ENCODE peak calls at places on chromosomes 6 and 20, in four cellular contexts. One of them, this sample, is unnamed.

GRCh38 chr20:48676125-48676524 is 151.7 kb downstream of the PREX1 start:
- DNase-seq in AG08396: no peak
- DNase-seq in stimulated activated CD4-positive, alpha-beta T cell treated with anti-CD3 and anti-CD28 coated beads, Interleukin-15, amount 100 ng/mL, for 1 hour: no peak
- DNase-seq in mesendoderm: no peak
- DNase-seq in this sample: no peak

GRCh38 chr6:113854531-113855499 is 2.3 kb upstream of the MARCKS start:
- DNase-seq in AG08396: peak
- DNase-seq in mesendoderm: peak
- DNase-seq in stimulated activated CD4-positive, alpha-beta T cell treated with anti-CD3 and anti-CD28 coated beads, Interleukin-15, amount 100 ng/mL, for 1 hour: no peak
- DNase-seq in this sample: peak

GRCh38 chr6:169158182-169158573 is 95.5 kb downstream of the THBS2 start:
- DNase-seq in mesendoderm: no peak
- DNase-seq in stimulated activated CD4-positive, alpha-beta T cell treated with anti-CD3 and anti-CD28 coated beads, Interleukin-15, amount 100 ng/mL, for 1 hour: no peak
- DNase-seq in AG08396: peak
- DNase-seq in this sample: peak

GRCh38 chr6:168541307-168541706 is 100.3 kb downstream of the SMOC2 start:
- DNase-seq in mesendoderm: no peak
- DNase-seq in AG08396: no peak
- DNase-seq in stimulated activated CD4-positive, alpha-beta T cell treated with anti-CD3 and anti-CD28 coated beads, Interleukin-15, amount 100 ng/mL, for 1 hour: no peak
- DNase-seq in this sample: peak

GRCh38 chr20:7790189-7790588 is 150.1 kb downstream of the HAO1 start:
- DNase-seq in stimulated activated CD4-positive, alpha-beta T cell treated with anti-CD3 and anti-CD28 coated beads, Interleukin-15, amount 100 ng/mL, for 1 hour: no peak
- DNase-seq in mesendoderm: no peak
- DNase-seq in AG08396: peak
- DNase-seq in this sample: no peak

GRCh38 chr20:35917077-35917476 is 37.2 kb downstream of the SCAND1 start:
- DNase-seq in mesendoderm: no peak
- DNase-seq in stimulated activated CD4-positive, alpha-beta T cell treated with anti-CD3 and anti-CD28 coated beads, Interleukin-15, amount 100 ng/mL, for 1 hour: no peak
- DNase-seq in AG08396: no peak
- DNase-seq in this sample: no peak

GRCh38 chr6:135996668-135997067 is 145.2 kb downstream of the PDE7B start:
- DNase-seq in stimulated activated CD4-positive, alpha-beta T cell treated with anti-CD3 and anti-CD28 coated beads, Interleukin-15, amount 100 ng/mL, for 1 hour: no peak
- DNase-seq in mesendoderm: no peak
- DNase-seq in AG08396: no peak
- DNase-seq in this sample: no peak

GRCh38 chr6:33731751-33732282 is 14.9 kb downstream of the IP6K3 start:
- DNase-seq in stimulated activated CD4-positive, alpha-beta T cell treated with anti-CD3 and anti-CD28 coated beads, Interleukin-15, amount 100 ng/mL, for 1 hour: no peak
- DNase-seq in mesendoderm: no peak
- DNase-seq in AG08396: no peak
- DNase-seq in this sample: no peak

GRCh38 chr20:22430746-22431168 is 153.6 kb downstream of the FOXA2 start:
- DNase-seq in AG08396: no peak
- DNase-seq in stimulated activated CD4-positive, alpha-beta T cell treated with anti-CD3 and anti-CD28 coated beads, Interleukin-15, amount 100 ng/mL, for 1 hour: no peak
- DNase-seq in mesendoderm: no peak
- DNase-seq in this sample: no peak

GRCh38 chr6:96276326-96276725 is 245.3 kb upstream of the UFL1 start:
- DNase-seq in AG08396: no peak
- DNase-seq in stimulated activated CD4-positive, alpha-beta T cell treated with anti-CD3 and anti-CD28 coated beads, Interleukin-15, amount 100 ng/mL, for 1 hour: no peak
- DNase-seq in mesendoderm: no peak
- DNase-seq in this sample: no peak

GRCh38 chr6:168190646-168191443 is 111.8 kb upstream of the FRMD1 start:
- DNase-seq in mesendoderm: no peak
- DNase-seq in stimulated activated CD4-positive, alpha-beta T cell treated with anti-CD3 and anti-CD28 coated beads, Interleukin-15, amount 100 ng/mL, for 1 hour: no peak
- DNase-seq in AG08396: no peak
- DNase-seq in this sample: peak

GRCh38 chr20:19816386-19816785 is 58.3 kb downstream of the RIN2 start:
- DNase-seq in mesendoderm: no peak
- DNase-seq in stimulated activated CD4-positive, alpha-beta T cell treated with anti-CD3 and anti-CD28 coated beads, Interleukin-15, amount 100 ng/mL, for 1 hour: no peak
- DNase-seq in AG08396: no peak
- DNase-seq in this sample: no peak

GRCh38 chr6:87155920-87156600 is 695 bp downstream of the ZNF292 start:
- DNase-seq in AG08396: peak
- DNase-seq in mesendoderm: peak
- DNase-seq in stimulated activated CD4-positive, alpha-beta T cell treated with anti-CD3 and anti-CD28 coated beads, Interleukin-15, amount 100 ng/mL, for 1 hour: peak
- DNase-seq in this sample: peak

GRCh38 chr6:41577356-41577864 is 31.2 kb downstream of the FOXP4 start:
- DNase-seq in AG08396: no peak
- DNase-seq in mesendoderm: no peak
- DNase-seq in stimulated activated CD4-positive, alpha-beta T cell treated with anti-CD3 and anti-CD28 coated beads, Interleukin-15, amount 100 ng/mL, for 1 hour: no peak
- DNase-seq in this sample: no peak

GRCh38 chr6:153839992-153840603 is 198.9 kb upstream of the OPRM1 start:
- DNase-seq in AG08396: no peak
- DNase-seq in mesendoderm: no peak
- DNase-seq in stimulated activated CD4-positive, alpha-beta T cell treated with anti-CD3 and anti-CD28 coated beads, Interleukin-15, amount 100 ng/mL, for 1 hour: no peak
- DNase-seq in this sample: no peak

GRCh38 chr20:49276895-49277785 is 717 bp downstream of the ZNFX1 start:
- DNase-seq in AG08396: no peak
- DNase-seq in mesendoderm: peak
- DNase-seq in stimulated activated CD4-positive, alpha-beta T cell treated with anti-CD3 and anti-CD28 coated beads, Interleukin-15, amount 100 ng/mL, for 1 hour: no peak
- DNase-seq in this sample: peak

GRCh38 chr6:2661651-2662050 is 89.1 kb downstream of the MYLK4 start:
- DNase-seq in AG08396: no peak
- DNase-seq in stimulated activated CD4-positive, alpha-beta T cell treated with anti-CD3 and anti-CD28 coated beads, Interleukin-15, amount 100 ng/mL, for 1 hour: no peak
- DNase-seq in mesendoderm: no peak
- DNase-seq in this sample: no peak

GRCh38 chr20:52747736-52748135 is 224.4 kb upstream of the TSHZ2 start:
- DNase-seq in stimulated activated CD4-positive, alpha-beta T cell treated with anti-CD3 and anti-CD28 coated beads, Interleukin-15, amount 100 ng/mL, for 1 hour: no peak
- DNase-seq in mesendoderm: peak
- DNase-seq in AG08396: no peak
- DNase-seq in this sample: peak

GRCh38 chr6:38221236-38221635 is 401.7 kb downstream of the ZFAND3 start:
- DNase-seq in stimulated activated CD4-positive, alpha-beta T cell treated with anti-CD3 and anti-CD28 coated beads, Interleukin-15, amount 100 ng/mL, for 1 hour: no peak
- DNase-seq in AG08396: no peak
- DNase-seq in mesendoderm: no peak
- DNase-seq in this sample: no peak

GRCh38 chr6:9634776-9635175 is 780.1 kb downstream of the TFAP2A start:
- DNase-seq in stimulated activated CD4-positive, alpha-beta T cell treated with anti-CD3 and anti-CD28 coated beads, Interleukin-15, amount 100 ng/mL, for 1 hour: no peak
- DNase-seq in AG08396: no peak
- DNase-seq in mesendoderm: no peak
- DNase-seq in this sample: no peak

GRCh38 chr6:144659202-144659731 is 374.1 kb downstream of the UTRN start:
- DNase-seq in mesendoderm: peak
- DNase-seq in stimulated activated CD4-positive, alpha-beta T cell treated with anti-CD3 and anti-CD28 coated beads, Interleukin-15, amount 100 ng/mL, for 1 hour: no peak
- DNase-seq in AG08396: no peak
- DNase-seq in this sample: peak

GRCh38 chr6:81237226-81237625 is 515.3 kb downstream of the TENT5A start:
- DNase-seq in stimulated activated CD4-positive, alpha-beta T cell treated with anti-CD3 and anti-CD28 coated beads, Interleukin-15, amount 100 ng/mL, for 1 hour: no peak
- DNase-seq in AG08396: no peak
- DNase-seq in mesendoderm: no peak
- DNase-seq in this sample: no peak

GRCh38 chr6:7628479-7628878 is 38.5 kb downstream of the SNRNP48 start:
- DNase-seq in AG08396: no peak
- DNase-seq in stimulated activated CD4-positive, alpha-beta T cell treated with anti-CD3 and anti-CD28 coated beads, Interleukin-15, amount 100 ng/mL, for 1 hour: no peak
- DNase-seq in mesendoderm: no peak
- DNase-seq in this sample: no peak

GRCh38 chr20:23507346-23507745 is 16.4 kb downstream of the CST8 start:
- DNase-seq in AG08396: no peak
- DNase-seq in mesendoderm: peak
- DNase-seq in stimulated activated CD4-positive, alpha-beta T cell treated with anti-CD3 and anti-CD28 coated beads, Interleukin-15, amount 100 ng/mL, for 1 hour: no peak
- DNase-seq in this sample: peak

GRCh38 chr6:13400772-13401171 is 72.4 kb upstream of the TBC1D7 start:
- DNase-seq in mesendoderm: no peak
- DNase-seq in stimulated activated CD4-positive, alpha-beta T cell treated with anti-CD3 and anti-CD28 coated beads, Interleukin-15, amount 100 ng/mL, for 1 hour: no peak
- DNase-seq in AG08396: no peak
- DNase-seq in this sample: no peak

GRCh38 chr6:45448417-45449389 is 71.0 kb upstream of the SUPT3H start:
- DNase-seq in AG08396: no peak
- DNase-seq in stimulated activated CD4-positive, alpha-beta T cell treated with anti-CD3 and anti-CD28 coated beads, Interleukin-15, amount 100 ng/mL, for 1 hour: no peak
- DNase-seq in mesendoderm: no peak
- DNase-seq in this sample: no peak

GRCh38 chr6:147179809-147180208 is 24.4 kb upstream of the STXBP5 start:
- DNase-seq in AG08396: no peak
- DNase-seq in stimulated activated CD4-positive, alpha-beta T cell treated with anti-CD3 and anti-CD28 coated beads, Interleukin-15, amount 100 ng/mL, for 1 hour: no peak
- DNase-seq in mesendoderm: no peak
- DNase-seq in this sample: no peak

GRCh38 chr6:100283288-100283687 is 181.4 kb downstream of the SIM1 start:
- DNase-seq in AG08396: peak
- DNase-seq in stimulated activated CD4-positive, alpha-beta T cell treated with anti-CD3 and anti-CD28 coated beads, Interleukin-15, amount 100 ng/mL, for 1 hour: no peak
- DNase-seq in mesendoderm: peak
- DNase-seq in this sample: no peak

GRCh38 chr6:12243169-12243568 is 47.0 kb upstream of the EDN1 start:
- DNase-seq in stimulated activated CD4-positive, alpha-beta T cell treated with anti-CD3 and anti-CD28 coated beads, Interleukin-15, amount 100 ng/mL, for 1 hour: no peak
- DNase-seq in mesendoderm: no peak
- DNase-seq in AG08396: no peak
- DNase-seq in this sample: no peak

GRCh38 chr6:37029249-37029959 is 23.9 kb downstream of the FGD2 start:
- DNase-seq in AG08396: peak
- DNase-seq in mesendoderm: peak
- DNase-seq in stimulated activated CD4-positive, alpha-beta T cell treated with anti-CD3 and anti-CD28 coated beads, Interleukin-15, amount 100 ng/mL, for 1 hour: no peak
- DNase-seq in this sample: peak

GRCh38 chr6:150641398-150642139 is 41.9 kb downstream of the PLEKHG1 start:
- DNase-seq in stimulated activated CD4-positive, alpha-beta T cell treated with anti-CD3 and anti-CD28 coated beads, Interleukin-15, amount 100 ng/mL, for 1 hour: no peak
- DNase-seq in AG08396: no peak
- DNase-seq in mesendoderm: no peak
- DNase-seq in this sample: no peak

GRCh38 chr6:77774457-77774856 is 121.6 kb downstream of the MEI4 start:
- DNase-seq in mesendoderm: no peak
- DNase-seq in AG08396: no peak
- DNase-seq in stimulated activated CD4-positive, alpha-beta T cell treated with anti-CD3 and anti-CD28 coated beads, Interleukin-15, amount 100 ng/mL, for 1 hour: no peak
- DNase-seq in this sample: no peak